ENCODE peak calls at places on chromosomes 12 and 14, in nine cellular contexts. G is foreskin keratinocyte, V is fibroblast of the aortic adventitia, D is spleen, L is HFFc6, J is B cell, Q is mucosa of descending colon, U is GM23338, Y is bronchial epithelial cell. A is an unnamed sample.

GRCh38 chr12:51593539-51593938 is 2.5 kb downstream of the SCN8A start:
- DNase-seq in G (peak), V (peak), D (no peak), L (peak), J (no peak), Q (peak), U (peak), Y (peak), A (no peak)

GRCh38 chr12:116508145-116509121 is 50.7 kb upstream of the MAP1LC3B2 start:
- DNase-seq in G (no peak), V (peak), D (peak), L (no peak), J (no peak), Q (peak), U (peak), Y (no peak), A (no peak)

GRCh38 chr12:3015356-3015755 is 56.2 kb downstream of the TEAD4 start:
- DNase-seq in G (no peak), V (no peak), D (no peak), L (no peak), J (no peak), Q (no peak), U (no peak), Y (no peak), A (no peak)

GRCh38 chr12:68803948-68804653 is 3.9 kb upstream of the MDM2 start:
- DNase-seq in G (no peak), V (no peak), D (no peak), L (no peak), J (no peak), Q (no peak), U (peak), Y (no peak), A (no peak)

GRCh38 chr14:54738009-54738408 is 164.6 kb downstream of the GCH1 start:
- DNase-seq in G (peak), V (no peak), D (no peak), L (no peak), J (no peak), Q (no peak), U (no peak), Y (no peak), A (no peak)

GRCh38 chr14:70920608-70921007 is 13.3 kb downstream of the PCNX1 start:
- DNase-seq in G (no peak), V (no peak), D (no peak), L (no peak), J (no peak), Q (no peak), U (no peak), Y (peak), A (no peak)

GRCh38 chr12:3598896-3599295 is 107.9 kb downstream of the PRMT8 start:
- DNase-seq in G (no peak), V (no peak), D (peak), L (no peak), J (no peak), Q (no peak), U (no peak), Y (no peak), A (no peak)

GRCh38 chr14:100056964-100057817 is 8.0 kb upstream of the EVL start:
- DNase-seq in G (peak), V (peak), D (no peak), L (peak), J (no peak), Q (no peak), U (peak), Y (peak), A (no peak)

GRCh38 chr14:45868863-45869262 is 615.9 kb upstream of the MIS18BP1 start:
- DNase-seq in G (no peak), V (no peak), D (no peak), L (no peak), J (no peak), Q (no peak), U (no peak), Y (no peak), A (no peak)

GRCh38 chr12:29255061-29255460 is 106.0 kb downstream of the FAR2 start:
- DNase-seq in G (no peak), V (no peak), D (no peak), L (no peak), J (no peak), Q (no peak), U (no peak), Y (no peak), A (no peak)

GRCh38 chr14:78358631-78359030 is 188.5 kb downstream of the NRXN3 start:
- DNase-seq in G (no peak), V (no peak), D (no peak), L (no peak), J (no peak), Q (no peak), U (no peak), Y (no peak), A (no peak)

GRCh38 chr14:59354666-59355065 is 110.5 kb downstream of the GPR135 start:
- DNase-seq in G (peak), V (peak), D (no peak), L (peak), J (no peak), Q (no peak), U (no peak), Y (peak), A (no peak)

GRCh38 chr12:22160396-22161003 is 114.5 kb downstream of the CMAS start:
- DNase-seq in G (no peak), V (no peak), D (no peak), L (no peak), J (no peak), Q (no peak), U (no peak), Y (no peak), A (no peak)

GRCh38 chr14:50399251-50400032 is 2.8 kb upstream of the CDKL1 start:
- DNase-seq in G (no peak), V (peak), D (no peak), L (peak), J (no peak), Q (peak), U (no peak), Y (peak), A (no peak)

GRCh38 chr12:12007713-12008231 is 63.0 kb upstream of the BCL2L14 start:
- DNase-seq in G (no peak), V (no peak), D (no peak), L (no peak), J (no peak), Q (no peak), U (no peak), Y (no peak), A (no peak)

GRCh38 chr12:12010277-12011031 is 60.3 kb upstream of the BCL2L14 start:
- DNase-seq in G (no peak), V (peak), D (peak), L (peak), J (peak), Q (peak), U (no peak), Y (no peak), A (peak)

GRCh38 chr12:12007001-12007712 is 63.6 kb upstream of the BCL2L14 start:
- DNase-seq in G (no peak), V (no peak), D (no peak), L (peak), J (no peak), Q (no peak), U (no peak), Y (no peak), A (no peak)

GRCh38 chr12:12008931-12009611 is 61.7 kb upstream of the BCL2L14 start:
- DNase-seq in G (peak), V (no peak), D (no peak), L (peak), J (peak), Q (no peak), U (peak), Y (peak), A (no peak)

GRCh38 chr12:12008232-12008850 is 62.4 kb upstream of the BCL2L14 start:
- DNase-seq in G (no peak), V (no peak), D (no peak), L (no peak), J (no peak), Q (no peak), U (peak), Y (no peak), A (no peak)
- TF ChIP-seq CTCF in G (peak), V (no peak), D (peak), L (peak), J (peak), Q (no peak), U (peak), Y (no peak), A (peak)

GRCh38 chr12:62603061-62603810 is 136.6 kb downstream of the MON2 start:
- DNase-seq in G (peak), V (peak), D (peak), L (peak), J (peak), Q (peak), U (peak), Y (peak), A (peak)
- TF ChIP-seq CTCF in G (peak), V (peak), D (peak), L (peak), J (peak), Q (peak), U (peak), Y (peak), A (no peak)

DNA sequence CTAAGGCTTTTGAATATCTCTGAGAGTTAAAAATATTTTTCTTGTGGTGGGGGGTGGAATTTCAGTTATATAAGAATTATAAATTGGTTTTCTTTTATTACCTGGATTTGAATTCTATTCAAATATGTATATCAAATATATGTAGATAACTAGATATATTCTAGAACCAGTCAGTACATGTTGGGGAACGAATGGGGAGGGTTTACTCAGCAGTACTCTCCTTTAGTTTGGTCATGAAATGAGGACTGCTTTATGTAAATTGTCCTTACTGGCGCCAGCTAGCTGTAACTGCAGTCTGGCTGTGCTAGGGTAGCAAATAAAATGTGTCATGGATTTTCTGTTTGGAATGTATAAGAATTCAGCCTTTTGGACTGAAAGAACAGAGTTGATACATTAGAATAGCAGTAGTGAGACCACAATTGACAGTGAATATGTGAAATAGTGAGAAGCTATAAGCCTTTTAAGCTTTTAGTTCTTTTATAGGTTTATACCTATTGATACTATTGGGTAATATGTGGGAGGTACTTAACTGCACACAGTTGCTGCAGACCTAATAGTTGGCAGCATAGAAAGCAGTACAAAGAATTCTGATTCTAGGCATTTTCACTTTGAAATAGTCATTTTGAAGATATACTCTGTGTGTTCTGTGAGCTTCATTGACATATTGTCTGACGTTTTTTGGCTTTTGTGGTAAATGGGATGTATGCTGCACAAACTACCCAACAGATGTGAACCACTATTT is 29.0 kb downstream of the ATF7IP start:
- DNase-seq in G (peak), V (peak), D (no peak), L (peak), J (no peak), Q (peak), U (peak), Y (peak), A (no peak)
- TF ChIP-seq CTCF in G (peak), V (peak), D (peak), L (peak), J (no peak), Q (no peak), U (no peak), Y (no peak), A (no peak)

GRCh38 chr14:106875503-106875902 is 1349.1 kb downstream of the TMEM121 start:
- DNase-seq in G (no peak), V (no peak), D (peak), L (no peak), J (peak), Q (peak), U (no peak), Y (no peak), A (peak)

GRCh38 chr14:106876711-106877110 is 1350.3 kb downstream of the TMEM121 start:
- DNase-seq in G (no peak), V (no peak), D (no peak), L (no peak), J (no peak), Q (no peak), U (no peak), Y (no peak), A (no peak)

GRCh38 chr14:106883218-106883692 is 1356.9 kb downstream of the TMEM121 start:
- DNase-seq in G (no peak), V (no peak), D (peak), L (no peak), J (no peak), Q (peak), U (peak), Y (no peak), A (peak)

GRCh38 chr14:106877527-106877926 is 1351.1 kb downstream of the TMEM121 start:
- DNase-seq in G (no peak), V (no peak), D (no peak), L (no peak), J (no peak), Q (no peak), U (no peak), Y (no peak), A (no peak)

DNA sequence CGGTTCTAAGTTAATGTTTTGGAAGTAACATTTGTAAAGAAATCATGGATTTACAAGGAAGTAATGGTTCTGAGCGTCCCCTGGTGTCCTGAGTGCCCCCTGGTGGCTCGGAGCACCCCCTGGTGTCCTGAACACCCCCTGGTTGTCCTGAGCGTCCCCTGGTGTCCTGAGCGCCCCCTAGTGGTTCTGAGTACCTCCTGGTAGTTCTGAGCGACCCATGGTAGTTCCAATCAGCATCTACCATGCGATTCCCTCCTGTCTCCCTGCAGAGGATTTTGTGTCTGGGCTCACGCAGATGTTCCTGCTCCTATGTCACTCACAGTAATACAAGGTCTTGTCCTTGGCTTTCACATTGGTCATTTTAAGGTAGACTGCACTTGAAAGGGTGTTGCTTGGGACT is 1352.9 kb downstream of the TMEM121 start:
- DNase-seq in G (no peak), V (no peak), D (peak), L (no peak), J (peak), Q (peak), U (peak), Y (peak), A (peak)
- TF ChIP-seq CTCF in G (peak), V (no peak), D (peak), L (peak), J (peak), Q (peak), U (peak), Y (peak), A (peak)

A was measured in natural killer cell.